ENCODE peak calls at places on chromosomes 2 and 18, in five cellular contexts. One of them, this sample, is unnamed. For H3K4me1, the result is how much of the 10 kb centered on the place peaks cover.

GRCh38 chr2:41966920-41967319 is 80.9 kb upstream of the PKDCC start:
- DNase-seq in foreskin keratinocyte: no peak
- DNase-seq in adrenal gland: no peak
- DNase-seq in esophagus muscularis mucosa: no peak
- DNase-seq in CD8-positive, alpha-beta T cell: no peak
- DNase-seq in this sample: peak

GRCh38 chr2:20501974-20502373 is 55.1 kb downstream of the RHOB start:
- DNase-seq in esophagus muscularis mucosa: no peak
- DNase-seq in CD8-positive, alpha-beta T cell: no peak
- DNase-seq in foreskin keratinocyte: peak
- DNase-seq in adrenal gland: peak
- DNase-seq in this sample: no peak

GRCh38 chr2:231914077-231914690 is 12.0 kb downstream of the NPPC start:
- DNase-seq in adrenal gland: no peak
- DNase-seq in CD8-positive, alpha-beta T cell: no peak
- DNase-seq in esophagus muscularis mucosa: no peak
- DNase-seq in foreskin keratinocyte: no peak
- DNase-seq in this sample: peak

GRCh38 chr2:72933646-72934151 is 16.4 kb downstream of the EMX1 start:
- DNase-seq in CD8-positive, alpha-beta T cell: no peak
- DNase-seq in esophagus muscularis mucosa: no peak
- DNase-seq in foreskin keratinocyte: no peak
- DNase-seq in adrenal gland: no peak
- DNase-seq in this sample: no peak

GRCh38 chr18:50753311-50753710 is 66.5 kb downstream of the MRO start:
- DNase-seq in esophagus muscularis mucosa: no peak
- DNase-seq in foreskin keratinocyte: no peak
- DNase-seq in adrenal gland: no peak
- DNase-seq in CD8-positive, alpha-beta T cell: no peak
- DNase-seq in this sample: no peak

GRCh38 chr2:120105360-120105759 is 92.5 kb downstream of the EPB41L5 start:
- DNase-seq in CD8-positive, alpha-beta T cell: no peak
- DNase-seq in esophagus muscularis mucosa: no peak
- DNase-seq in foreskin keratinocyte: no peak
- DNase-seq in adrenal gland: no peak
- DNase-seq in this sample: no peak

GRCh38 chr2:157857881-157858280 is 18.2 kb downstream of the ACVR1 start:
- DNase-seq in CD8-positive, alpha-beta T cell: no peak
- DNase-seq in esophagus muscularis mucosa: no peak
- DNase-seq in foreskin keratinocyte: no peak
- DNase-seq in adrenal gland: no peak
- DNase-seq in this sample: no peak

GRCh38 chr18:58243401-58243800 is 199.4 kb downstream of the NEDD4L start:
- DNase-seq in foreskin keratinocyte: no peak
- DNase-seq in adrenal gland: no peak
- DNase-seq in esophagus muscularis mucosa: peak
- DNase-seq in CD8-positive, alpha-beta T cell: no peak
- DNase-seq in this sample: no peak

GRCh38 chr2:238287702-238288649 is at the start of gene PER2:
- DNase-seq in CD8-positive, alpha-beta T cell: no peak
- DNase-seq in esophagus muscularis mucosa: no peak
- DNase-seq in foreskin keratinocyte: peak
- DNase-seq in adrenal gland: peak
- DNase-seq in this sample: peak

GRCh38 chr2:138103156-138103555 is 138.9 kb downstream of the HNMT start:
- DNase-seq in adrenal gland: no peak
- DNase-seq in foreskin keratinocyte: no peak
- DNase-seq in esophagus muscularis mucosa: no peak
- DNase-seq in CD8-positive, alpha-beta T cell: no peak
- DNase-seq in this sample: no peak

GRCh38 chr2:54457326-54458023 is 1.3 kb downstream of the SPTBN1 start:
- DNase-seq in foreskin keratinocyte: no peak
- DNase-seq in esophagus muscularis mucosa: no peak
- DNase-seq in CD8-positive, alpha-beta T cell: no peak
- DNase-seq in adrenal gland: peak
- DNase-seq in this sample: peak

GRCh38 chr2:220469201-220469600 is 841.8 kb downstream of the SLC4A3 start:
- DNase-seq in CD8-positive, alpha-beta T cell: no peak
- DNase-seq in esophagus muscularis mucosa: no peak
- DNase-seq in adrenal gland: no peak
- DNase-seq in foreskin keratinocyte: no peak
- DNase-seq in this sample: no peak

GRCh38 chr18:63997606-63998005 is 27.7 kb downstream of the SERPINB8 start:
- DNase-seq in CD8-positive, alpha-beta T cell: no peak
- DNase-seq in foreskin keratinocyte: peak
- DNase-seq in esophagus muscularis mucosa: no peak
- DNase-seq in adrenal gland: no peak
- DNase-seq in this sample: no peak

GRCh38 chr2:48048725-48049124 is 142.4 kb upstream of the FBXO11 start:
- DNase-seq in foreskin keratinocyte: no peak
- DNase-seq in adrenal gland: no peak
- DNase-seq in esophagus muscularis mucosa: no peak
- DNase-seq in CD8-positive, alpha-beta T cell: no peak
- DNase-seq in this sample: no peak

GRCh38 chr2:64945973-64946736 is 43.0 kb upstream of the SLC1A4 start:
- DNase-seq in CD8-positive, alpha-beta T cell: peak
- DNase-seq in adrenal gland: no peak
- DNase-seq in foreskin keratinocyte: peak
- DNase-seq in esophagus muscularis mucosa: peak
- DNase-seq in this sample: no peak
- H3K4me1 ChIP-seq in CD8-positive, alpha-beta T cell: under half
- H3K4me1 ChIP-seq in adrenal gland: under half
- H3K4me1 ChIP-seq in foreskin keratinocyte: under half
- H3K4me1 ChIP-seq in esophagus muscularis mucosa: under half
- H3K4me1 ChIP-seq in this sample: under half

DNA sequence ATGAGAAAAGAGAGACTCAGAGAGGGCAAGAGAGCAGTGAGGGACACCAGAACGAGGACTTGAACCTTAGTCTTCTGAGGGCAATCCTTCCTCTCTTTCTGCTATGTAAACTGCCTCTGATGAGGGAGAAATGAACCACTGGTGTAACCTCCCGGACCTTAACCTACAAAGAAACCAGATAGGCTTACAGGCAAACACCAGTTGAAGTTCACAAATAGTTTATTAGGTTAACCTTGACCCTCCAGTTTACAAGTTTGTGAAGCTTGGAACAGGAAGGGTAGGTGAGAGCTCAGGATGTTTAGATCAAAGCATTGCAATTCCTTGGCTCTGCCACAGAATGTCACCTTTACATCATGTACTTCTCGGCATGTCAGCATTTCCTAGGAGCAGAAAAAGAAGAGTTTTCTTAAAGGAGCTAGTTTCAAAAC is 486.4 kb upstream of the SPRED2 start:
- DNase-seq in foreskin keratinocyte: no peak
- DNase-seq in esophagus muscularis mucosa: no peak
- DNase-seq in CD8-positive, alpha-beta T cell: no peak
- DNase-seq in adrenal gland: no peak
- DNase-seq in this sample: no peak
- TF ChIP-seq CTCF in foreskin keratinocyte: peak
- TF ChIP-seq CTCF in esophagus muscularis mucosa: no peak
- TF ChIP-seq CTCF in CD8-positive, alpha-beta T cell: no peak
- TF ChIP-seq CTCF in adrenal gland: no peak
- TF ChIP-seq CTCF in this sample: no peak

DNA sequence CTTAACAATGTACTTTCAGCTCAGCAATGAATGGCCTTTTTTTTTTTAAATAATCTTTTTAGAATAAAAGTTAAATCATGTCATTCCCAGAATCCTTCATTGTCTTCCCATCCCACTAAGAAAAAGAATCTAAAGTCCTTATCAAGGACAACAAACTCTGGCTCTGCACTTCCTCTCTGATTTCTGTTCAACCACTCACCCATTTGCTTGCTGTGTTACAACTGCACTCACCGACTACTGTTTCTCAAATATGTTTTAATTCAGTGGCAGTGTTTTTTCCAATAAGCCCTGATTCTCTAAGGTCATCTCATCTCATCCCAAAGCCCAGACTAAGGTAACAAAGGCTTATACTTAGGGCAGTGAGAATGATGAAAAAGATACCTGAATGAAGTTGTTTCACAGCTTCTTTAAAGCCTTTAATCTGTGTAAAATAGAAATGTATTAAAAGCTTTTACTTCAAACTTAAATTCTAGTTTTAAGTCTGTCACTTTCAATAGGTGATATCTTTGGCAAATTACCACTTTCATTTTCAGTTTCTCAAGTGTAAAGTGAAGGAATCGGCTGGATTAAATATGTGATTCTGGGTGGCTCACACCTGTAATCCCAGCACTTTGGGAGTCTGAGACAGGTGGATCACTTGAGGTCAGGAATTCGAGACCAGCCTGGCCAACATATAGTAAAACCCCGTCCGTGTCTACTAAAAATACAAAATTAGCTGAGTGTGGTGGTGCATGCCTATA is 87.6 kb downstream of the RBBP8 start:
- DNase-seq in esophagus muscularis mucosa: no peak
- DNase-seq in CD8-positive, alpha-beta T cell: no peak
- DNase-seq in adrenal gland: no peak
- DNase-seq in foreskin keratinocyte: no peak
- DNase-seq in this sample: no peak
- H3K4me1 ChIP-seq in esophagus muscularis mucosa: under half
- H3K4me1 ChIP-seq in CD8-positive, alpha-beta T cell: under half
- H3K4me1 ChIP-seq in adrenal gland: under half
- H3K4me1 ChIP-seq in foreskin keratinocyte: under half
- H3K4me1 ChIP-seq in this sample: under half

GRCh38 chr2:219158586-219158985 is 2.0 kb downstream of the NHEJ1 start:
- DNase-seq in CD8-positive, alpha-beta T cell: no peak
- DNase-seq in adrenal gland: no peak
- DNase-seq in foreskin keratinocyte: no peak
- DNase-seq in esophagus muscularis mucosa: no peak
- DNase-seq in this sample: no peak

GRCh38 chr2:219159771-219160185 is 837 bp downstream of the NHEJ1 start:
- DNase-seq in foreskin keratinocyte: no peak
- DNase-seq in CD8-positive, alpha-beta T cell: no peak
- DNase-seq in adrenal gland: no peak
- DNase-seq in esophagus muscularis mucosa: no peak
- DNase-seq in this sample: no peak

GRCh38 chr2:219157396-219157795 is 3.2 kb downstream of the NHEJ1 start:
- DNase-seq in adrenal gland: no peak
- DNase-seq in esophagus muscularis mucosa: no peak
- DNase-seq in CD8-positive, alpha-beta T cell: no peak
- DNase-seq in foreskin keratinocyte: no peak
- DNase-seq in this sample: no peak

GRCh38 chr2:219158025-219158424 is 2.6 kb downstream of the NHEJ1 start:
- DNase-seq in esophagus muscularis mucosa: no peak
- DNase-seq in CD8-positive, alpha-beta T cell: no peak
- DNase-seq in adrenal gland: no peak
- DNase-seq in foreskin keratinocyte: no peak
- DNase-seq in this sample: no peak

DNA sequence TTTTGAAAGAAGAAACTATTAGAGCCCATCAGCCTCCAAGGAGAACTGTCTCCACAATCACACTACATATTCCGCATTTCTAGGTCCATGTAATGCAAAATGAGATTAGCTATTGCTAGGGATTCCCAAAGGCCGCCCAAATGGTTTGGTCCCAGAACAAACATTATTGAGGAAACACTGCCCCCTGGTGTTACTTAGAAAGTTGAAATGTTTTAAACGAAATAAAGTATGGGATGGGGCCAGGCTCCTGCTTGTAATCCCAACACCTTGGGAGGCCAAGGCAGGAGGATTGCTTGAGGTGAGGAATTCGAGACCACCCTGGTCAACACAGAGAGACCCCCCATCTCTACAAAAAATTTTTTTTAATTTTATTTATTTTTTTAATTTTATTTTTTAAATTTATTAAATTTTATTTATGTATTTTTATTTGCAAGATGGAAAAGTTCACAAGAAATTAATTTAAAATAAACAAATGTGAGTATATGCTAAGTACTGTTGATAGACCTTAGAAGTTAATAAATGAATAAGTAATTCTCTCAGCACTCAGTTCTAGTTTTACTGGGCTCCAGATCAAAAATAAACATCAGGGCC is 5.5 kb downstream of the NHEJ1 start:
- DNase-seq in foreskin keratinocyte: no peak
- DNase-seq in esophagus muscularis mucosa: no peak
- DNase-seq in CD8-positive, alpha-beta T cell: peak
- DNase-seq in adrenal gland: peak
- DNase-seq in this sample: peak
- TF ChIP-seq CTCF in foreskin keratinocyte: peak
- TF ChIP-seq CTCF in esophagus muscularis mucosa: peak
- TF ChIP-seq CTCF in CD8-positive, alpha-beta T cell: peak
- TF ChIP-seq CTCF in adrenal gland: peak
- TF ChIP-seq CTCF in this sample: peak

GRCh38 chr2:116692988-116693387 is 1121.5 kb upstream of the DDX18 start:
- DNase-seq in CD8-positive, alpha-beta T cell: no peak
- DNase-seq in adrenal gland: no peak
- DNase-seq in foreskin keratinocyte: no peak
- DNase-seq in esophagus muscularis mucosa: no peak
- DNase-seq in this sample: no peak

GRCh38 chr2:116696903-116697302 is 1117.6 kb upstream of the DDX18 start:
- DNase-seq in esophagus muscularis mucosa: no peak
- DNase-seq in adrenal gland: no peak
- DNase-seq in foreskin keratinocyte: no peak
- DNase-seq in CD8-positive, alpha-beta T cell: no peak
- DNase-seq in this sample: no peak

GRCh38 chr2:116696223-116696622 is 1118.3 kb upstream of the DDX18 start:
- DNase-seq in foreskin keratinocyte: no peak
- DNase-seq in adrenal gland: no peak
- DNase-seq in CD8-positive, alpha-beta T cell: no peak
- DNase-seq in esophagus muscularis mucosa: no peak
- DNase-seq in this sample: no peak
- H3K4me1 ChIP-seq in foreskin keratinocyte: under half
- H3K4me1 ChIP-seq in adrenal gland: under half
- H3K4me1 ChIP-seq in CD8-positive, alpha-beta T cell: under half
- H3K4me1 ChIP-seq in esophagus muscularis mucosa: under half
- H3K4me1 ChIP-seq in this sample: under half

GRCh38 chr2:27582695-27583389 is at the start of gene ZNF512:
- DNase-seq in adrenal gland: peak
- DNase-seq in CD8-positive, alpha-beta T cell: peak
- DNase-seq in esophagus muscularis mucosa: peak
- DNase-seq in foreskin keratinocyte: peak
- DNase-seq in this sample: peak
- TF ChIP-seq CTCF in adrenal gland: no peak
- TF ChIP-seq CTCF in CD8-positive, alpha-beta T cell: no peak
- TF ChIP-seq CTCF in esophagus muscularis mucosa: peak
- TF ChIP-seq CTCF in foreskin keratinocyte: no peak
- TF ChIP-seq CTCF in this sample: no peak